ENCODE peak calls at places on chromosome 20, in six cellular contexts. B is activated CD8-positive, alpha-beta memory T cell treated with anti-CD3 and anti-CD28 coated beads, Interleukin-2, amount 10 ng/mL, durations not matched to agents 7 days and 5 days; G is GM12878; W is activated T-helper 1 cell treated with anti-CD3 and anti-CD28 coated beads, Interleukin-12 subunit alpha, Interleukin-12 subunit beta, Interleukin-2, Interleukin-4 antibody, amounts not matched to agents 30 ng/mL and 10 ng/mL and 1 ng/mL, durations not matched to agents 14 hours and 24 hours and 36 hours; U is NCI-H1105; C is T follicular helper cell. N is an unnamed sample.

GRCh38 chr20:1997483-1998192 is 3.8 kb upstream of the PDYN start:
- DNase-seq in B (no peak), G (no peak), W (no peak), U (no peak), C (no peak), N (no peak)

GRCh38 chr20:18805881-18806280 is 7.7 kb upstream of the SCP2D1 start:
- DNase-seq in B (no peak), G (no peak), W (no peak), U (no peak), C (no peak), N (no peak)

GRCh38 chr20:8082025-8082424 is 50.0 kb upstream of the PLCB1 start:
- DNase-seq in B (no peak), G (no peak), W (no peak), U (no peak), C (no peak), N (no peak)

GRCh38 chr20:7776148-7776547 is 164.1 kb downstream of the HAO1 start:
- DNase-seq in B (no peak), G (no peak), W (no peak), U (no peak), C (no peak), N (no peak)

GRCh38 chr20:1381753-1382591 is 10.9 kb downstream of the FKBP1A start:
- DNase-seq in B (no peak), G (no peak), W (no peak), U (peak; percentile 20), C (no peak), N (no peak)

GRCh38 chr20:46559685-46560440 is 9.4 kb upstream of the OCSTAMP start:
- DNase-seq in B (no peak), G (no peak), W (no peak), U (peak; percentile 20), C (no peak), N (no peak)

GRCh38 chr20:24721891-24722530 is 227.1 kb upstream of the CST7 start:
- DNase-seq in B (peak; percentile 12), G (no peak), W (no peak), U (peak; percentile 12), C (no peak), N (no peak)

GRCh38 chr20:57611605-57612311 is 8.5 kb downstream of the ZBP1 start:
- DNase-seq in B (no peak), G (no peak), W (no peak), U (no peak), C (no peak), N (no peak)

N was measured in left cardiac atrium.